ENCODE peak calls at places on chromosomes 2 and 18, in eight cellular contexts. One of them, this sample, is unnamed.
A peak's percentile ranks its signal among the peaks of the same experiment; 100 is the strongest.

GRCh38 chr2:49490710-49491109 is 336.4 kb upstream of the FSHR start:
- DNase-seq in H7: peak; percentile 78
- DNase-seq in adrenal gland: no peak
- DNase-seq in tibial artery: no peak
- DNase-seq in transverse colon: peak; percentile 50
- DNase-seq in IMR-90: no peak
- DNase-seq in WERI-Rb-1: peak; percentile 79
- DNase-seq in skeletal muscle cell: no peak
- DNase-seq in this sample: no peak

GRCh38 chr18:50847192-50847591 is 27.4 kb upstream of the MRO start:
- DNase-seq in H7: no peak
- DNase-seq in adrenal gland: no peak
- DNase-seq in tibial artery: no peak
- DNase-seq in transverse colon: no peak
- DNase-seq in IMR-90: peak; percentile 31
- DNase-seq in WERI-Rb-1: no peak
- DNase-seq in skeletal muscle cell: no peak
- DNase-seq in this sample: peak; percentile 31

GRCh38 chr18:77157312-77157711 is 24.7 kb upstream of the MBP start:
- DNase-seq in H7: no peak
- DNase-seq in adrenal gland: no peak
- DNase-seq in tibial artery: no peak
- DNase-seq in transverse colon: no peak
- DNase-seq in IMR-90: no peak
- DNase-seq in WERI-Rb-1: no peak
- DNase-seq in skeletal muscle cell: no peak
- DNase-seq in this sample: no peak

GRCh38 chr18:45357681-45358470 is 257.4 kb upstream of the SLC14A2 start:
- DNase-seq in H7: no peak
- DNase-seq in adrenal gland: no peak
- DNase-seq in tibial artery: no peak
- DNase-seq in transverse colon: no peak
- DNase-seq in IMR-90: no peak
- DNase-seq in WERI-Rb-1: no peak
- DNase-seq in skeletal muscle cell: no peak
- DNase-seq in this sample: no peak

GRCh38 chr2:225100269-225100668 is 58.0 kb upstream of the DOCK10 start:
- DNase-seq in H7: no peak
- DNase-seq in adrenal gland: no peak
- DNase-seq in tibial artery: no peak
- DNase-seq in transverse colon: no peak
- DNase-seq in IMR-90: peak; percentile 34
- DNase-seq in WERI-Rb-1: no peak
- DNase-seq in skeletal muscle cell: no peak
- DNase-seq in this sample: no peak

GRCh38 chr2:202941771-202942170 is 29.7 kb downstream of the CARF start:
- DNase-seq in H7: no peak
- DNase-seq in adrenal gland: no peak
- DNase-seq in tibial artery: no peak
- DNase-seq in transverse colon: no peak
- DNase-seq in IMR-90: peak; percentile 83
- DNase-seq in WERI-Rb-1: no peak
- DNase-seq in skeletal muscle cell: peak; percentile 15
- DNase-seq in this sample: no peak

GRCh38 chr2:158202151-158202778 is 100.6 kb downstream of the UPP2 start:
- DNase-seq in H7: no peak
- DNase-seq in adrenal gland: no peak
- DNase-seq in tibial artery: no peak
- DNase-seq in transverse colon: no peak
- DNase-seq in IMR-90: no peak
- DNase-seq in WERI-Rb-1: no peak
- DNase-seq in skeletal muscle cell: no peak
- DNase-seq in this sample: no peak

GRCh38 chr2:52881606-52882005 is 886.0 kb upstream of the CHAC2 start:
- DNase-seq in H7: no peak
- DNase-seq in adrenal gland: no peak
- DNase-seq in tibial artery: no peak
- DNase-seq in transverse colon: no peak
- DNase-seq in IMR-90: peak; percentile 91
- DNase-seq in WERI-Rb-1: no peak
- DNase-seq in skeletal muscle cell: peak; percentile 73
- DNase-seq in this sample: peak; percentile 19

GRCh38 chr2:37852585-37853014 is 72.5 kb upstream of the RMDN2 start:
- DNase-seq in H7: no peak
- DNase-seq in adrenal gland: no peak
- DNase-seq in tibial artery: no peak
- DNase-seq in transverse colon: no peak
- DNase-seq in IMR-90: no peak
- DNase-seq in WERI-Rb-1: no peak
- DNase-seq in skeletal muscle cell: no peak
- DNase-seq in this sample: no peak

GRCh38 chr2:155546715-155547555 is 785.6 kb downstream of the NR4A2 start:
- DNase-seq in H7: no peak
- DNase-seq in adrenal gland: no peak
- DNase-seq in tibial artery: no peak
- DNase-seq in transverse colon: no peak
- DNase-seq in IMR-90: no peak
- DNase-seq in WERI-Rb-1: no peak
- DNase-seq in skeletal muscle cell: no peak
- DNase-seq in this sample: peak; percentile 13

GRCh38 chr2:29174937-29175336 is 59.7 kb downstream of the CLIP4 start:
- DNase-seq in H7: no peak
- DNase-seq in adrenal gland: no peak
- DNase-seq in tibial artery: no peak
- DNase-seq in transverse colon: no peak
- DNase-seq in IMR-90: no peak
- DNase-seq in WERI-Rb-1: peak; percentile 54
- DNase-seq in skeletal muscle cell: no peak
- DNase-seq in this sample: no peak

GRCh38 chr2:96764253-96764637 is 3.5 kb downstream of the CNNM4 start:
- DNase-seq in H7: peak; percentile 52
- DNase-seq in adrenal gland: no peak
- DNase-seq in tibial artery: no peak
- DNase-seq in transverse colon: peak; percentile 51
- DNase-seq in IMR-90: no peak
- DNase-seq in WERI-Rb-1: peak; percentile 21
- DNase-seq in skeletal muscle cell: no peak
- DNase-seq in this sample: no peak

GRCh38 chr2:60496475-60496874 is 57.0 kb downstream of the BCL11A start:
- DNase-seq in H7: no peak
- DNase-seq in adrenal gland: no peak
- DNase-seq in tibial artery: no peak
- DNase-seq in transverse colon: no peak
- DNase-seq in IMR-90: no peak
- DNase-seq in WERI-Rb-1: no peak
- DNase-seq in skeletal muscle cell: no peak
- DNase-seq in this sample: no peak

GRCh38 chr2:236240228-236240990 is 23.8 kb downstream of the ASB18 start:
- DNase-seq in H7: peak; percentile 67
- DNase-seq in adrenal gland: no peak
- DNase-seq in tibial artery: peak; percentile 73
- DNase-seq in transverse colon: no peak
- DNase-seq in IMR-90: peak; percentile 31
- DNase-seq in WERI-Rb-1: no peak
- DNase-seq in skeletal muscle cell: no peak
- DNase-seq in this sample: no peak

GRCh38 chr18:45541421-45541820 is 73.9 kb upstream of the SLC14A2 start:
- DNase-seq in H7: no peak
- DNase-seq in adrenal gland: no peak
- DNase-seq in tibial artery: no peak
- DNase-seq in transverse colon: no peak
- DNase-seq in IMR-90: no peak
- DNase-seq in WERI-Rb-1: no peak
- DNase-seq in skeletal muscle cell: no peak
- DNase-seq in this sample: no peak

GRCh38 chr2:235170016-235170415 is 218.2 kb downstream of the SH3BP4 start:
- DNase-seq in H7: no peak
- DNase-seq in adrenal gland: no peak
- DNase-seq in tibial artery: no peak
- DNase-seq in transverse colon: no peak
- DNase-seq in IMR-90: peak; percentile 43
- DNase-seq in WERI-Rb-1: no peak
- DNase-seq in skeletal muscle cell: peak; percentile 76
- DNase-seq in this sample: peak; percentile 35

GRCh38 chr18:58866261-58867232 is 1.9 kb downstream of the ZNF532 start:
- DNase-seq in H7: no peak
- DNase-seq in adrenal gland: no peak
- DNase-seq in tibial artery: peak; percentile 49
- DNase-seq in transverse colon: no peak
- DNase-seq in IMR-90: no peak
- DNase-seq in WERI-Rb-1: no peak
- DNase-seq in skeletal muscle cell: no peak
- DNase-seq in this sample: peak; percentile 45

GRCh38 chr18:58865009-58865345 is 300 bp downstream of the ZNF532 start:
- DNase-seq in H7: no peak
- DNase-seq in adrenal gland: no peak
- DNase-seq in tibial artery: no peak
- DNase-seq in transverse colon: no peak
- DNase-seq in IMR-90: no peak
- DNase-seq in WERI-Rb-1: no peak
- DNase-seq in skeletal muscle cell: no peak
- DNase-seq in this sample: peak; percentile 61

GRCh38 chr18:58868440-58868839 is 3.8 kb downstream of the ZNF532 start:
- DNase-seq in H7: no peak
- DNase-seq in adrenal gland: no peak
- DNase-seq in tibial artery: peak; percentile 10
- DNase-seq in transverse colon: no peak
- DNase-seq in IMR-90: no peak
- DNase-seq in WERI-Rb-1: no peak
- DNase-seq in skeletal muscle cell: no peak
- DNase-seq in this sample: no peak

GRCh38 chr18:58865714-58866113 is 1.0 kb downstream of the ZNF532 start:
- DNase-seq in H7: no peak
- DNase-seq in adrenal gland: no peak
- DNase-seq in tibial artery: peak; percentile 23
- DNase-seq in transverse colon: no peak
- DNase-seq in IMR-90: no peak
- DNase-seq in WERI-Rb-1: no peak
- DNase-seq in skeletal muscle cell: no peak
- DNase-seq in this sample: peak; percentile 45

GRCh38 chr18:58867281-58867961 is 2.7 kb downstream of the ZNF532 start:
- DNase-seq in H7: peak; percentile 88
- DNase-seq in adrenal gland: no peak
- DNase-seq in tibial artery: peak; percentile 62
- DNase-seq in transverse colon: no peak
- DNase-seq in IMR-90: no peak
- DNase-seq in WERI-Rb-1: no peak
- DNase-seq in skeletal muscle cell: no peak
- DNase-seq in this sample: no peak
- H3K4me3 ChIP-seq in H7: peak overlapping the region; percentile 7
- H3K4me3 ChIP-seq in adrenal gland: no peak overlapping the region
- H3K4me3 ChIP-seq in tibial artery: peak overlapping the region; percentile 27
- H3K4me3 ChIP-seq in transverse colon: no peak overlapping the region
- H3K4me3 ChIP-seq in IMR-90: no peak overlapping the region
- H3K4me3 ChIP-seq in WERI-Rb-1: no peak overlapping the region
- H3K4me3 ChIP-seq in skeletal muscle cell: no peak overlapping the region
- H3K4me3 ChIP-seq in this sample: peak overlapping the region; percentile 45

DNA sequence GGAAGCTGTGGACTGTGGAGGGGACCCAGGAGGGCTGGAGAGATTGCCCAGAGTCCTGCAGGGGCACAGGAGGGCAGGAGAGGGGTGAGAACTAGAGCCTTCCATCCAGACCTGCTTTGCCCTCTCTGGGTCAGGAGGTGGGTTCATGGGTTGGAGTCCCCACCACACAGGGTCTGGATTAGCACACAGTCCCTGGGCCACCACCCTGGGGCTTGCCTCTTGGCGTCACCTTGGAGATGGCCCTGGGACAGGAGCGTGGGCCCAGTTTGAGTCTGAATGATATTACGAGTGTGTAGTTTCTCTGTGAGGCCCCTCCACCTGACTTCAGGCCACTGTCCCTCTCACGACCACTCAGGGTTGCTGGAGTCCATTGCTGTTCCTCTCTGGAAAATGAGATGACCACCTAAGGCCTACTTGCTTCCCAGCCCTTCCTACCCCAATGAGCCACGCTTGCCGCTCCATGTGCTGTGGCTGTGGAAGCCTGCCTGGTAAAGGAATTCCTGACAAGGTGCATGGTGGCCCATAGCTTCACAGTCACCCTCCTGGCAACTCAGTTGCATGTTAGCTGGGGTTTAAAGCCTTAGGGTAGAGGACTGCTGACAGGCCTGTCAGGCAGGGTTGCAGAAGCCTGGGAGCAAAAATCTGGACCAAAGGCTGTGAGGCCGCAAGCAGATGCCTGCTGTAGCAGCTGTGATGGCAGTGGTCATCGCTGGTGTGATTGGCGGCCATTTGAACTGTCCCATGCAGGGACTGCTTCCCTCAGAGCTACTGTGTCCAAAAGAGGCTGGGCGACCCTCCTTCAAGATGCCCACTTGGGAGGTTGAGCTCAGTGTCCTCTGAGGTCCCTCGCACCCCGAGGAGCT is 14.2 kb downstream of the ATOH8 start:
- DNase-seq in H7: no peak
- DNase-seq in adrenal gland: no peak
- DNase-seq in tibial artery: no peak
- DNase-seq in transverse colon: no peak
- DNase-seq in IMR-90: no peak
- DNase-seq in WERI-Rb-1: no peak
- DNase-seq in skeletal muscle cell: no peak
- DNase-seq in this sample: no peak
- H3K4me3 ChIP-seq in H7: no peak overlapping the region
- H3K4me3 ChIP-seq in adrenal gland: no peak overlapping the region
- H3K4me3 ChIP-seq in tibial artery: peak overlapping the region; percentile 14
- H3K4me3 ChIP-seq in transverse colon: no peak overlapping the region
- H3K4me3 ChIP-seq in IMR-90: no peak overlapping the region
- H3K4me3 ChIP-seq in WERI-Rb-1: no peak overlapping the region
- H3K4me3 ChIP-seq in skeletal muscle cell: no peak overlapping the region
- H3K4me3 ChIP-seq in this sample: no peak overlapping the region

GRCh38 chr2:127695491-127696472 is 5.5 kb upstream of the SFT2D3 start:
- DNase-seq in H7: peak; percentile 92
- DNase-seq in adrenal gland: peak; percentile 78
- DNase-seq in tibial artery: peak; percentile 89
- DNase-seq in transverse colon: peak; percentile 58
- DNase-seq in IMR-90: peak; percentile 40
- DNase-seq in WERI-Rb-1: peak; percentile 73
- DNase-seq in skeletal muscle cell: no peak
- DNase-seq in this sample: peak; percentile 61
- H3K4me3 ChIP-seq in H7: no peak overlapping the region
- H3K4me3 ChIP-seq in adrenal gland: no peak overlapping the region
- H3K4me3 ChIP-seq in tibial artery: peak overlapping the region; percentile 41
- H3K4me3 ChIP-seq in transverse colon: peak overlapping the region; percentile 8
- H3K4me3 ChIP-seq in IMR-90: peak overlapping the region; percentile 33
- H3K4me3 ChIP-seq in WERI-Rb-1: peak overlapping the region; percentile 30
- H3K4me3 ChIP-seq in skeletal muscle cell: peak overlapping the region; percentile 40
- H3K4me3 ChIP-seq in this sample: peak overlapping the region; percentile 36

DNA sequence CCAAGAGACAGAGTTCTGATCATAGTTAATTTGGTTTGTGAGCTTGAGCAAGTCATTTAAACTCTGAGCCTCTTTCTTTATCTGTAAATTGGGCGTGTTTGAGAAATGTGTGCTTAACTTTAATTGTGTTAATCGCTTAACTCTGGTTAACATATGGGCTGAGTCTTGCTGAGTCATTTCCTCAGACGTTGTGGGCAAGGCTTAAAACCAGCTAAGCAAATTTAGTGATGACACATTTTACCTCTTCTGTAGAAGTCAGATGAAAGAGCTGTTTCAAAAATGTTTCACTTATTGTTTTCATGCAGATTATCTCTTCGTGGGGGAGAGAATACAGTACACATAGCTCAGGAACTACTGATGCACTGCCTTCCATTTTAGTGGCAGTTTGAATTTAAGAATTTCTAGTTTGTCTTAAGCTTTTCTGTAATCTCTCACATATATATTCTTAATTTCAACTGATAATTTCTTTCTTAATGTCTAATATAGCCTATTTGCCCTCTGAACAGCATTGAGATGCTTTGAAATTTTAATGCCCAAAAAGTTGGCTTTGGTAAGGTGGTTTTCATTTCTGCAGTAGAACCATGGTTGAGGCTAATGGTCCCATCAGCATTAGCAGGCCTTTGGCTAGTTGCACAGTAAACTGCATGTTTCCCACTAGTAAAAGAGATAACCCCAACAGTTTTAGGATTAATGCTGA is 34.9 kb downstream of the RAB10 start:
- DNase-seq in H7: no peak
- DNase-seq in adrenal gland: no peak
- DNase-seq in tibial artery: no peak
- DNase-seq in transverse colon: peak; percentile 18
- DNase-seq in IMR-90: peak; percentile 91
- DNase-seq in WERI-Rb-1: peak; percentile 34
- DNase-seq in skeletal muscle cell: peak; percentile 55
- DNase-seq in this sample: peak; percentile 92
- H3K4me3 ChIP-seq in H7: no peak overlapping the region
- H3K4me3 ChIP-seq in adrenal gland: no peak overlapping the region
- H3K4me3 ChIP-seq in tibial artery: no peak overlapping the region
- H3K4me3 ChIP-seq in transverse colon: no peak overlapping the region
- H3K4me3 ChIP-seq in IMR-90: no peak overlapping the region
- H3K4me3 ChIP-seq in WERI-Rb-1: no peak overlapping the region
- H3K4me3 ChIP-seq in skeletal muscle cell: no peak overlapping the region
- H3K4me3 ChIP-seq in this sample: no peak overlapping the region